ENCODE peak calls at places on chromosomes 5 and 9, in five cellular contexts. Z is iPS DF 6.9, Y is foreskin fibroblast, K is astrocyte of the spinal cord, V is cardiac septum. C is an unnamed sample.

GRCh38 chr9:138104251-138105122 is 226.9 kb downstream of the CACNA1B start:
- DNase-seq in V (no peak), Y (no peak), K (no peak), Z (no peak), C (no peak)

GRCh38 chr5:158843305-158843704 is 256.4 kb downstream of the EBF1 start:
- DNase-seq in Y (no peak), K (no peak), Z (no peak), V (no peak), C (no peak)

GRCh38 chr5:82358454-82358853 is 80.3 kb upstream of the RPS23 start:
- DNase-seq in Z (no peak), V (no peak), Y (no peak), K (peak; percentile 60), C (no peak)

GRCh38 chr9:17330097-17330496 is 195.3 kb downstream of the CNTLN start:
- DNase-seq in V (no peak), K (no peak), Y (peak; percentile 14), Z (no peak), C (no peak)

GRCh38 chr5:96692436-96692835 is 30.3 kb downstream of the CAST start:
- DNase-seq in V (no peak), Z (no peak), K (peak; percentile 22), Y (peak; percentile 58), C (no peak)

GRCh38 chr5:91072891-91073290 is 310.2 kb downstream of the ARRDC3 start:
- DNase-seq in Z (no peak), V (no peak), K (peak; percentile 36), Y (peak; percentile 56), C (no peak)

GRCh38 chr5:120160120-120160895 is 303.8 kb upstream of the PRR16 start:
- DNase-seq in Y (peak; percentile 73), K (peak; percentile 77), Z (no peak), V (no peak), C (no peak)

GRCh38 chr9:75146229-75146628 is 57.9 kb downstream of the OSTF1 start:
- DNase-seq in Z (no peak), Y (peak; percentile 69), K (peak; percentile 70), V (no peak), C (no peak)

GRCh38 chr9:125074976-125075375 is 68.4 kb downstream of the SCAI start:
- DNase-seq in K (peak; percentile 26), Z (no peak), Y (peak; percentile 12), V (no peak), C (no peak)

GRCh38 chr5:151157426-151158286 is at the start of gene ANXA6:
- DNase-seq in Y (peak; percentile 83), V (peak; percentile 95), K (peak; percentile 82), Z (peak; percentile 66), C (peak; percentile 84)

GRCh38 chr5:88979244-88979643 is 96.3 kb upstream of the MEF2C start:
- DNase-seq in Y (peak; percentile 1), V (no peak), K (peak; percentile 78), Z (no peak), C (no peak)

GRCh38 chr5:62268792-62269191 is 37.2 kb upstream of the KIF2A start:
- DNase-seq in V (no peak), Z (no peak), Y (no peak), K (no peak), C (no peak)

GRCh38 chr9:1048853-1049252 is 1.3 kb upstream of the DMRT2 start:
- DNase-seq in Z (no peak), Y (no peak), K (no peak), V (no peak), C (no peak)

GRCh38 chr9:112717669-112718331 is at the start of gene INIP:
- DNase-seq in Y (peak; percentile 95), Z (peak; percentile 95), K (peak; percentile 96), V (peak; percentile 99), C (peak; percentile 95)

GRCh38 chr5:16552666-16553343 is 64.0 kb downstream of the RETREG1 start:
- DNase-seq in V (peak; percentile 83), K (peak; percentile 72), Y (peak; percentile 41), Z (peak; percentile 66), C (peak; percentile 78)

GRCh38 chr9:5586391-5586802 is 42.5 kb upstream of the RIC1 start:
- DNase-seq in V (no peak), Z (no peak), K (peak; percentile 23), Y (peak; percentile 28), C (no peak)

GRCh38 chr5:73938280-73938937 is 312.4 kb downstream of the ARHGEF28 start:
- DNase-seq in K (peak; percentile 96), V (no peak), Z (no peak), Y (peak; percentile 85), C (no peak)

GRCh38 chr5:5308319-5308718 is 114.2 kb upstream of the ICE1 start:
- DNase-seq in V (no peak), K (no peak), Y (no peak), Z (no peak), C (no peak)

GRCh38 chr9:81649475-81649874 is 39.9 kb downstream of the TLE1 start:
- DNase-seq in V (no peak), K (no peak), Y (no peak), Z (no peak), C (no peak)

GRCh38 chr5:176436641-176437040 is 11.5 kb upstream of the FAF2 start:
- DNase-seq in Z (no peak), V (no peak), Y (peak; percentile 42), K (peak; percentile 22), C (no peak)